ENCODE peak calls at places on chromosomes 16 and 17, in eight cellular contexts. I is CD8-positive, alpha-beta T cell; T is IMR-90; N is SJSA1; C is CD8-positive, alpha-beta memory T cell; A is lung; J is WERI-Rb-1; H is OCI-LY7. F is an unnamed sample. For H3K9me3 and H3K36me3, the result is how much of the 10 kb centered on the place peaks cover.

GRCh38 chr17:54007855-54008254 is 185.1 kb downstream of the KIF2B start:
- DNase-seq in N (no peak), A (no peak), J (peak), C (no peak), I (no peak), T (no peak), H (no peak), F (no peak)

GRCh38 chr16:74999683-75000480 is 1.1 kb downstream of the ZNRF1 start:
- DNase-seq in A (peak), N (peak), T (no peak), I (peak), C (peak), H (peak), J (peak), F (peak)

GRCh38 chr17:75774988-75775668 is 9.5 kb upstream of the UNK start:
- DNase-seq in H (no peak), N (no peak), C (no peak), T (peak), A (no peak), J (no peak), I (peak), F (no peak)

GRCh38 chr17:32323784-32324590 is 18.0 kb downstream of the C17orf75 start:
- DNase-seq in A (no peak), C (no peak), T (peak), N (peak), I (peak), H (no peak), J (no peak), F (no peak)

GRCh38 chr17:41959336-41960095 is 7.1 kb upstream of the CNP start:
- DNase-seq in H (peak), N (no peak), I (no peak), A (no peak), J (peak), T (peak), C (no peak), F (peak)

GRCh38 chr16:55569025-55569424 is 2.5 kb downstream of the CAPNS2 start:
- DNase-seq in N (no peak), C (no peak), A (no peak), J (no peak), I (no peak), H (no peak), T (peak), F (no peak)

GRCh38 chr17:69928586-69928985 is 146.4 kb upstream of the KCNJ16 start:
- DNase-seq in N (no peak), I (no peak), T (no peak), C (no peak), A (no peak), H (no peak), J (no peak), F (no peak)

GRCh38 chr17:76598004-76598439 is 12.4 kb upstream of the ST6GALNAC2 start:
- DNase-seq in A (no peak), J (no peak), H (peak), N (no peak), I (no peak), C (no peak), T (no peak), F (no peak)

GRCh38 chr16:46751381-46751780 is 3.2 kb upstream of the MYLK3 start:
- DNase-seq in N (no peak), H (no peak), J (no peak), A (no peak), T (no peak), I (no peak), C (no peak), F (no peak)

GRCh38 chr17:35807371-35808144 is 1.7 kb upstream of the TAF15 start:
- DNase-seq in T (peak), I (no peak), N (no peak), A (no peak), H (no peak), C (no peak), J (no peak), F (no peak)

GRCh38 chr17:9427460-9428315 is 147.9 kb downstream of the STX8 start:
- DNase-seq in N (no peak), C (no peak), T (peak), I (no peak), J (no peak), H (no peak), A (no peak), F (no peak)

GRCh38 chr16:35881654-35882053 is 2422.2 kb downstream of the TP53TG3F start:
- DNase-seq in H (no peak), I (no peak), N (no peak), T (no peak), A (no peak), J (no peak), C (no peak), F (no peak)
- H3K9me3 ChIP-seq in H (under half), I (under half), N (under half), T (under half), A (under half), J (under half), C (under half), F (under half)

GRCh38 chr16:2063861-2064260 is 16.1 kb downstream of the TSC2 start:
- DNase-seq in N (no peak), A (no peak), H (no peak), J (no peak), I (no peak), C (no peak), T (no peak), F (no peak)

GRCh38 chr16:2062801-2063200 is 15.0 kb downstream of the TSC2 start:
- DNase-seq in T (no peak), A (no peak), J (no peak), C (no peak), I (no peak), N (no peak), H (no peak), F (no peak)

GRCh38 chr16:2060346-2060745 is 12.6 kb downstream of the TSC2 start:
- DNase-seq in N (no peak), T (no peak), C (no peak), I (no peak), J (no peak), H (no peak), A (no peak), F (no peak)

GRCh38 chr16:2061023-2061422 is 13.2 kb downstream of the TSC2 start:
- DNase-seq in I (no peak), J (no peak), T (no peak), A (no peak), C (no peak), H (no peak), N (no peak), F (no peak)

GRCh38 chr16:2061526-2061925 is 13.7 kb downstream of the TSC2 start:
- DNase-seq in H (no peak), N (no peak), T (no peak), A (no peak), I (no peak), C (no peak), J (no peak), F (no peak)
- H3K36me3 ChIP-seq in H (under half), N (half or more), T (half or more), A (half or more), I (under half), C (under half), J (under half), F (under half)

DNA sequence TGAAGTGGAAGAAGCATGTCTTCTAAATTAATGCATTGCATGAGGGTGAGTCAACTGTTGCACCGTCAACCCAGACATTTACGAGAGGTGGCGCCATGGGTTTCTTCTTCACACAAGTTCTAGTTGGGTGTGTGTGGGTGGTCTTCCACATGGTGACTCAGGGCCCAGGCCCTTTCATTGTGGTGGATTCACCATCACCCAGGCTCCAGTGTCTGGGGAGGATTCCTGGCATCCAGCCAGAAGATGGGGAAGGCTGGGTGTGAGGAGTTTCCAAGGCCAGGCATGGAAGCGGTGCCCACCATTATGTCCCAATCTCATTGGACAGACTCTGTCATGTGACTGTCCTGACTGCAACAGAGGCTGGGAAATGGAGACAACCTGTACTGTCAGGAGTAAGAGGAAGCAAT is 21.4 kb upstream of the JPH3 start:
- DNase-seq in A (no peak), I (no peak), J (no peak), T (peak), C (no peak), H (no peak), N (peak), F (no peak)
- H3K9me3 ChIP-seq in A (under half), I (under half), J (under half), T (under half), C (under half), H (under half), N (under half), F (under half)

GRCh38 chr17:78797213-78797612 is 15.1 kb upstream of the CYTH1 start:
- DNase-seq in A (no peak), C (no peak), H (no peak), I (no peak), J (no peak), N (no peak), T (no peak), F (no peak)

GRCh38 chr17:78795241-78795640 is 13.2 kb upstream of the CYTH1 start:
- DNase-seq in J (no peak), H (no peak), T (no peak), I (no peak), N (no peak), C (no peak), A (no peak), F (no peak)

GRCh38 chr17:78794399-78794798 is 12.3 kb upstream of the CYTH1 start:
- DNase-seq in I (no peak), A (no peak), C (no peak), H (no peak), J (no peak), N (no peak), T (no peak), F (no peak)

GRCh38 chr17:78797691-78798585 is 15.9 kb upstream of the CYTH1 start:
- DNase-seq in A (no peak), N (no peak), T (no peak), J (no peak), H (no peak), C (no peak), I (no peak), F (no peak)

DNA sequence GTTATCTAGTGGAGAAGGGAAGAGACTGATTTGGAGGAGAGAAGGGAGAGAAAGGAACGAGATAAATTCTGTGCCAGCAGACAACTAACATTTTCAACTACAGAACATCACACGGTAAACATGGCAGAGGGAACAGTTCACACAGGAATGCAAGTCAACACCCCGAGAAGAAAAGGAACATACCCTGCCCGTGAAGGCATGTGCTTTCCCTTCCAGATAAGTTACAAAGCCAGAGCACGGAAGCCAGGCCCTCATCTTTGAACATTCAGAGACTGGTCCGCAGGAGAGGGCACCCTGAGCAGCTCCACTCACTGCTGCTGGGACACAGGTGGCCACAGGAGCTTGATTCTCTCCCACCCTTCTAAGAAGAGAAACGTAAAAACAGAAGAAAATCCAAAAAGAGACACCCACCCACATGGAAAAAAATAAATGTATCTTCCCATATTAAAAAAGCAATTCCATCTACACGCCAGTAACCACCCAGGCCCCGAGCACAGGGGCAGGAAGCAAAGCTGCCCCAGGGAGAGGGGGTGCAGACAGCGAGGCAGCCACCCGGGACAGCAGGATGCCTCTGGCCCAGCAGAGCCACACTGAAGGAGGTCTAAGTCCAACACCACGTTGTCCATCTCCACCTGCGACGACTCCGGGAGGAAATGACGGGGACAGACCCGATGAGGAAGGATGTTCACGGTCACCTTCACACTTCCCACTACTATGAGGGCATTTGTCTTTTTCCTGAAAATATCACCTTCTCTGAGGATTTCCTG is 14.2 kb upstream of the CYTH1 start:
- DNase-seq in J (no peak), A (no peak), H (no peak), C (no peak), I (no peak), N (no peak), T (no peak), F (no peak)
- H3K36me3 ChIP-seq in J (half or more), A (under half), H (half or more), C (half or more), I (half or more), N (half or more), T (half or more), F (under half)

DNA sequence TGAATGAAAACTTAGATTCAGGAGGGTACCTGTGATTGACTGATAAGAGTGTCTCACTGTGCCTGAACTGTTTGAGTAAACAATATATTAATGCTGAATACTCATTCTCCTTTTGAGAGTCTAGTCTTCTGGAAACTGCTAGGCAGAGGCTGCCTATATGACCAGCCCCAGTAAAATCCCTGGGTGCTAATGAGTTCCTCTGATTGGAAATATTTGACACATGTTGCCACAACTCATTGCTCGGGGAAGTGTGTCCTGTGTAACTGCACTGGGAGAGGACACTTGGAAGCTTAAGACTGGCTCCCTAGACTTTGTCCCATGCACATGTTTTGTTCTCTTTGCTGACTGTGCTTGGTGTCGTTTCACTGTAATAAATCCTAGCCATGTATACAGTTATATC is 108.7 kb upstream of the NACA2 start:
- DNase-seq in N (no peak), J (no peak), H (no peak), A (no peak), I (no peak), T (no peak), C (no peak), F (no peak)
- H3K9me3 ChIP-seq in N (under half), J (under half), H (under half), A (under half), I (under half), T (under half), C (under half), F (under half)

GRCh38 chr16:83912152-83912948 is 13.4 kb downstream of the MLYCD start:
- DNase-seq in I (no peak), C (no peak), T (no peak), H (no peak), N (no peak), J (no peak), A (no peak), F (no peak)

GRCh38 chr16:83913234-83913633 is 14.3 kb downstream of the MLYCD start:
- DNase-seq in I (no peak), J (no peak), N (no peak), H (no peak), C (no peak), A (peak), T (no peak), F (no peak)

GRCh38 chr16:83908798-83909197 is 9.9 kb downstream of the MLYCD start:
- DNase-seq in I (no peak), J (no peak), N (no peak), H (no peak), C (no peak), A (no peak), T (no peak), F (no peak)

GRCh38 chr16:83914091-83914710 is 15.3 kb downstream of the MLYCD start:
- DNase-seq in H (no peak), J (no peak), A (no peak), C (no peak), T (no peak), I (no peak), N (no peak), F (no peak)

DNA sequence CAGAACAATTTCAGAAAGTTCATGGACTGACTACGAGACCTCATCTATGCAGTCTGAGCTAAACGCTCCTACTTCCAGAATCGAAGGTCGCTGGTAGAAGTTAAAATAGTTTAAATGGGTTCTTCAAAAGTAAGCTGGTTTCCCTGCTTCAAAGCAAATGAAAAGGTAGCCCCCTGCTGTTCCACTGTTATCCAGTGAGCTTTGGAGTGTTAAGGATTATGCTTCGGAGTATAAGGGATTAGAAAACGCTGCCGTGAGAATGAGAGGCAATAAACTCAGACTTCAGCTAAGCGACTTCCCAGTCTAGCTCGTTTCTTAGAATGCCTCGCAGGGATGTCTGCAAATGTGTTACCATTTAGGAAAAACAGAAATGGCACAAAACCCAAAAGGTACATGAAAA is 12.4 kb downstream of the MLYCD start:
- DNase-seq in H (no peak), A (no peak), J (peak), N (no peak), I (no peak), C (no peak), T (no peak), F (no peak)
- H3K36me3 ChIP-seq in H (under half), A (half or more), J (under half), N (under half), I (under half), C (under half), T (under half), F (under half)

DNA sequence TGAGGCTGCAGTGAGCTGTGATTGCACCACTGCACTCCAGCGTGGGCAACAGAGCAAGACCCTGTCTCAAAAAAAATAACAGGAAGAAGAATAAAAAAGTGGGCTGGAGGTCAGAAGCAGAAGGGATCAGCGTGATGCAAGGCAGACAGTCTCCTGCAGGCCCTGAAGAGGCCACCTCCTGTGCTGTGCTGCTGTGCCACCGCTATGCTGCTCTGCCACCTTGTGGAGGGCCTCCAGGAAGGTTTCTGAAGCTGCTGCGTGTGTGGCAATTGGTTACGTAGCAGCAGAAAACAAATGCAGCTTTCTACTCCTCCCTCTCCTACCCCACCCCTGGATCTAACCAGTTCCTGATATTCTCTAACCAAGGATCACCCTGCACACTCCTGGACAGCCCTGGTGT is 815.5 kb downstream of the KCNJ18 start:
- DNase-seq in T (no peak), N (peak), A (no peak), C (no peak), I (no peak), H (peak), J (peak), F (peak)
- H3K9me3 ChIP-seq in T (under half), N (under half), A (under half), C (under half), I (under half), H (under half), J (under half), F (under half)

F was measured in testis.